ENCODE peak calls at places on chromosomes 13 and 19, in nine cellular contexts. G is cardiac muscle cell; Y is HL-60; W is aorta; Z is Peyer's patch; O is CD8-positive, alpha-beta T cell; C is dorsolateral prefrontal cortex; E is mammary epithelial cell; H is mesenchymal stem cell. P is an unnamed sample.

GRCh38 chr13:62747629-62748028 is 1332.0 kb upstream of the PCDH20 start:
- DNase-seq in O (no peak), Y (no peak), G (no peak), E (no peak), C (no peak), Z (no peak), W (no peak), H (peak; percentile 18), P (no peak)

GRCh38 chr13:45847554-45848224 is 3.9 kb downstream of the SIAH3 start:
- DNase-seq in G (peak; percentile 60), O (peak; percentile 72), C (peak; percentile 9), W (peak; percentile 83), E (no peak), Z (peak; percentile 28), Y (peak; percentile 84), H (peak; percentile 60), P (no peak)

GRCh38 chr13:61294467-61295186 is 121.0 kb downstream of the PCDH20 start:
- DNase-seq in Y (no peak), H (no peak), Z (no peak), O (no peak), E (no peak), G (no peak), C (no peak), W (no peak), P (no peak)

GRCh38 chr13:109479991-109480696 is 306.2 kb downstream of the IRS2 start:
- DNase-seq in E (peak; percentile 9), G (peak; percentile 19), Z (no peak), H (peak; percentile 81), C (no peak), Y (no peak), O (no peak), W (no peak), P (no peak)

GRCh38 chr19:3976495-3977241 is 5.8 kb upstream of the DAPK3 start:
- DNase-seq in C (no peak), H (no peak), O (no peak), Z (no peak), G (no peak), E (no peak), Y (no peak), W (no peak), P (no peak)

GRCh38 chr13:76980075-76980718 is 11.7 kb upstream of the CLN5 start:
- DNase-seq in C (peak; percentile 72), H (peak; percentile 55), Y (peak; percentile 75), E (peak; percentile 40), Z (peak; percentile 75), G (peak; percentile 86), O (peak; percentile 93), W (peak; percentile 86), P (peak; percentile 90)

GRCh38 chr13:94328336-94329041 is 151.0 kb downstream of the DCT start:
- DNase-seq in H (peak; percentile 25), W (no peak), G (no peak), C (no peak), Y (no peak), O (no peak), Z (no peak), E (no peak), P (no peak)

GRCh38 chr13:99600318-99600717 is 99.0 kb downstream of the TM9SF2 start:
- DNase-seq in O (no peak), G (peak; percentile 37), Z (no peak), H (no peak), E (no peak), C (no peak), Y (no peak), W (no peak), P (no peak)

GRCh38 chr19:9456018-9456689 is 20.8 kb upstream of the ZNF266 start:
- DNase-seq in Y (no peak), W (no peak), G (no peak), C (no peak), O (no peak), H (no peak), E (no peak), Z (no peak), P (no peak)

GRCh38 chr19:49502866-49503581 is 6.8 kb downstream of the RPS11 start:
- DNase-seq in H (peak; percentile 79), W (no peak), C (no peak), E (peak; percentile 48), Y (peak; percentile 45), O (peak; percentile 66), Z (no peak), G (peak; percentile 84), P (peak; percentile 80)

GRCh38 chr13:107512551-107512950 is 702.8 kb downstream of the LIG4 start:
- DNase-seq in W (no peak), Z (no peak), G (no peak), O (no peak), C (no peak), H (no peak), Y (no peak), E (no peak), P (no peak)

GRCh38 chr19:51521357-51521756 is 10.1 kb downstream of the SIGLEC6 start:
- DNase-seq in H (no peak), C (no peak), G (no peak), O (no peak), Y (no peak), Z (no peak), E (no peak), W (no peak), P (no peak)
- H3K4me3 ChIP-seq in H (no peak overlapping the region), C (no peak overlapping the region), G (no peak overlapping the region), O (no peak overlapping the region), Y (no peak overlapping the region), Z (no peak overlapping the region), E (no peak overlapping the region), W (no peak overlapping the region), P (no peak overlapping the region)

DNA sequence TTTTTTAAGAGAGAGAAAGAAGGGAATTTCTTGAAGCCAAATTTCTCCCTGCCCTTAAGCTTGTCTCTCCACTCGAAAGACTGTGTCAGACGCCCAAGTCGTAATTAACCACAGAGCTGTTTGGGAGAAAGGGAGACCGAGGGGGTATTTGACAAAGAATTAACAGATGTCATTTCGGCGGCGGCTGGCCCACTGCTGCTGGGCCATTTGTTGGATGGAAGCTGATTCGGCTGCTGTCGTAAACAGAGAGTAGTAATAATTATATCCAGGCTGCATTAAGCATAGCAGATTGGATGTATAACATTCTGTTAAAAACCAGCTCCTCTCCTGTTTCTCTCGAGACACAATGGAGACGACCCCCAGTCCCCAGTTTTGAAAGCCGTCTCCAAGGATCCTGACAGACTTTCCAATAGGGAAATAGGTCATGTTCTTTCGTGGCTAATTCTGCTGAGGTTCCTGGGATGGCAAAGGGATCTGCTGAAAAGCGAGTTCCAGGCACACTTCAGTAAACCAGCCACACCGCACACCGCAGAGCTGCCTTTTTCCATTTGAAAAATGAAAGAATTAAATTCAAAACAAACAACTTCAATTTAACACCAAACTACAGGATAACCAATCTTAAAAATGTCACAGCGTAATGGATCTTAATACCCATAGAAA is 71.5 kb downstream of the KCTD15 start:
- DNase-seq in H (no peak), O (no peak), Y (no peak), E (no peak), G (no peak), Z (no peak), C (no peak), W (no peak), P (no peak)
- H3K4me3 ChIP-seq in H (peak overlapping the region; percentile 43), O (no peak overlapping the region), Y (no peak overlapping the region), E (no peak overlapping the region), G (no peak overlapping the region), Z (peak overlapping the region; percentile 21), C (peak overlapping the region; percentile 41), W (no peak overlapping the region), P (no peak overlapping the region)

GRCh38 chr19:48395499-48395898 is 2.0 kb downstream of the GRIN2D start:
- DNase-seq in C (no peak), Z (no peak), Y (no peak), O (no peak), H (no peak), G (no peak), E (no peak), W (no peak), P (no peak)

GRCh38 chr19:48396010-48396870 is 2.8 kb downstream of the GRIN2D start:
- DNase-seq in Z (no peak), W (no peak), C (no peak), G (no peak), Y (no peak), O (no peak), H (no peak), E (no peak), P (peak; percentile 43)

GRCh38 chr19:48393559-48394330 is at the start of gene GRIN2D:
- DNase-seq in W (no peak), Y (no peak), O (peak; percentile 58), G (peak; percentile 62), E (no peak), C (peak; percentile 19), Z (no peak), H (peak; percentile 66), P (peak; percentile 61)

GRCh38 chr19:48394331-48395169 is 1.1 kb downstream of the GRIN2D start:
- DNase-seq in C (no peak), E (no peak), Z (no peak), O (no peak), H (no peak), Y (no peak), G (no peak), W (no peak), P (no peak)

GRCh38 chr19:48395170-48395455 is 1.6 kb downstream of the GRIN2D start:
- DNase-seq in G (no peak), W (no peak), Y (no peak), E (no peak), Z (no peak), O (no peak), C (no peak), H (no peak), P (no peak)
- H3K4me3 ChIP-seq in G (no peak overlapping the region), W (no peak overlapping the region), Y (no peak overlapping the region), E (no peak overlapping the region), Z (no peak overlapping the region), O (no peak overlapping the region), C (no peak overlapping the region), H (peak overlapping the region; percentile 67), P (no peak overlapping the region)

GRCh38 chr19:780935-781334 is 16.3 kb upstream of the PTBP1 start:
- DNase-seq in O (no peak), C (no peak), Z (no peak), H (no peak), G (no peak), W (no peak), Y (no peak), E (no peak), P (no peak)

GRCh38 chr19:784541-784940 is 12.7 kb upstream of the PTBP1 start:
- DNase-seq in C (no peak), O (no peak), E (no peak), W (no peak), Z (no peak), G (no peak), Y (no peak), H (no peak), P (no peak)

GRCh38 chr19:778910-779653 is 18.2 kb upstream of the PTBP1 start:
- DNase-seq in Y (no peak), H (peak; percentile 98), W (peak; percentile 69), E (peak; percentile 95), C (no peak), Z (no peak), O (no peak), G (no peak), P (no peak)

GRCh38 chr19:782195-783043 is 14.8 kb upstream of the PTBP1 start:
- DNase-seq in C (no peak), Y (no peak), O (no peak), G (peak; percentile 33), W (no peak), H (peak; percentile 58), E (no peak), Z (no peak), P (peak; percentile 96)

DNA sequence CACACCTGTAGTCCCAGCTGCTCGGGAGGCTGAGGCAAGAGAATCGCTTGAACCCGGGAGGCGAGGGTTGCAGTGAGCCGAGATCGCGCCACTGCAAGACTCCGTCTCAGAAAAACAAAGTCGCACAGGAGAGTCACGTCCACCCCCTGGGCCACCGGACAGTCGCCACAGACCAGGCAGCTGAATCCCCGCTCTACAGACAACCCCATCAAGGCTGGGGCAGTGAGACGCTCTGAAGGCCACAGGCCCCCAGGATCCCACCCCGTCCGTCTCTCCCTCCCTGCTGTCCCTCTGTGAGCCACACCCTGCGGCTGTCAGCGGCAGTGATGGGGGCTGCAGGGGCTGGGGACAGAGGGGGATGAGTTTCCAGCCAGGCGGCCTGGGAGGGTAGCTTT is 15.5 kb upstream of the PTBP1 start:
- DNase-seq in G (no peak), W (no peak), E (no peak), C (no peak), O (no peak), H (no peak), Y (no peak), Z (no peak), P (no peak)
- H3K4me3 ChIP-seq in G (no peak overlapping the region), W (no peak overlapping the region), E (no peak overlapping the region), C (no peak overlapping the region), O (no peak overlapping the region), H (no peak overlapping the region), Y (no peak overlapping the region), Z (no peak overlapping the region), P (peak overlapping the region; percentile 34)